ENCODE peak calls at places on chromosomes 7 and 10, in nine cellular contexts. One of them, this sample, is unnamed.

GRCh38 chr7:15459018-15459621 is 102.7 kb downstream of the AGMO start:
- DNase-seq in NCI-H1092 treated with DMSO at 0.1 percent for 48 hours: peak
- DNase-seq in neural progenitor cell: no peak
- DNase-seq in hippocampal formation: no peak
- DNase-seq in anterior cingulate cortex: no peak
- DNase-seq in GM23338: no peak
- DNase-seq in KBM-7: no peak
- DNase-seq in lower lobe of right lung: no peak
- DNase-seq in SK-N-SH: no peak
- DNase-seq in this sample: no peak

GRCh38 chr10:115844592-115844991 is 428.4 kb downstream of the GFRA1 start:
- DNase-seq in NCI-H1092 treated with DMSO at 0.1 percent for 48 hours: peak
- DNase-seq in neural progenitor cell: no peak
- DNase-seq in hippocampal formation: no peak
- DNase-seq in anterior cingulate cortex: no peak
- DNase-seq in GM23338: no peak
- DNase-seq in KBM-7: no peak
- DNase-seq in lower lobe of right lung: no peak
- DNase-seq in SK-N-SH: peak
- DNase-seq in this sample: no peak

GRCh38 chr10:3452234-3452633 is 279.7 kb upstream of the PITRM1 start:
- DNase-seq in NCI-H1092 treated with DMSO at 0.1 percent for 48 hours: no peak
- DNase-seq in neural progenitor cell: peak
- DNase-seq in hippocampal formation: no peak
- DNase-seq in anterior cingulate cortex: no peak
- DNase-seq in GM23338: peak
- DNase-seq in KBM-7: no peak
- DNase-seq in lower lobe of right lung: no peak
- DNase-seq in SK-N-SH: no peak
- DNase-seq in this sample: no peak

GRCh38 chr7:30135551-30136271 is 925 bp downstream of the MTURN start:
- DNase-seq in NCI-H1092 treated with DMSO at 0.1 percent for 48 hours: peak
- DNase-seq in neural progenitor cell: peak
- DNase-seq in hippocampal formation: no peak
- DNase-seq in anterior cingulate cortex: peak
- DNase-seq in GM23338: peak
- DNase-seq in KBM-7: peak
- DNase-seq in lower lobe of right lung: peak
- DNase-seq in SK-N-SH: peak
- DNase-seq in this sample: peak

GRCh38 chr7:154795014-154795413 is 207.9 kb downstream of the PAXIP1 start:
- DNase-seq in NCI-H1092 treated with DMSO at 0.1 percent for 48 hours: peak
- DNase-seq in neural progenitor cell: peak
- DNase-seq in hippocampal formation: no peak
- DNase-seq in anterior cingulate cortex: no peak
- DNase-seq in GM23338: no peak
- DNase-seq in KBM-7: no peak
- DNase-seq in lower lobe of right lung: no peak
- DNase-seq in SK-N-SH: no peak
- DNase-seq in this sample: no peak

GRCh38 chr10:73762915-73763314 is 18.7 kb downstream of the SEC24C start:
- DNase-seq in NCI-H1092 treated with DMSO at 0.1 percent for 48 hours: no peak
- DNase-seq in neural progenitor cell: no peak
- DNase-seq in hippocampal formation: no peak
- DNase-seq in anterior cingulate cortex: no peak
- DNase-seq in GM23338: no peak
- DNase-seq in KBM-7: no peak
- DNase-seq in lower lobe of right lung: no peak
- DNase-seq in SK-N-SH: no peak
- DNase-seq in this sample: no peak

GRCh38 chr10:6920072-6921019 is 340.3 kb upstream of the PRKCQ start:
- DNase-seq in NCI-H1092 treated with DMSO at 0.1 percent for 48 hours: peak
- DNase-seq in neural progenitor cell: peak
- DNase-seq in hippocampal formation: peak
- DNase-seq in anterior cingulate cortex: peak
- DNase-seq in GM23338: peak
- DNase-seq in KBM-7: peak
- DNase-seq in lower lobe of right lung: peak
- DNase-seq in SK-N-SH: peak
- DNase-seq in this sample: peak

GRCh38 chr7:50212016-50212325 is 92.5 kb upstream of the IKZF1 start:
- DNase-seq in NCI-H1092 treated with DMSO at 0.1 percent for 48 hours: no peak
- DNase-seq in neural progenitor cell: no peak
- DNase-seq in hippocampal formation: no peak
- DNase-seq in anterior cingulate cortex: no peak
- DNase-seq in GM23338: peak
- DNase-seq in KBM-7: no peak
- DNase-seq in lower lobe of right lung: no peak
- DNase-seq in SK-N-SH: no peak
- DNase-seq in this sample: no peak

GRCh38 chr10:67783576-67784294 is 54.3 kb downstream of the DNAJC12 start:
- DNase-seq in NCI-H1092 treated with DMSO at 0.1 percent for 48 hours: no peak
- DNase-seq in neural progenitor cell: no peak
- DNase-seq in hippocampal formation: no peak
- DNase-seq in anterior cingulate cortex: no peak
- DNase-seq in GM23338: no peak
- DNase-seq in KBM-7: no peak
- DNase-seq in lower lobe of right lung: no peak
- DNase-seq in SK-N-SH: no peak
- DNase-seq in this sample: no peak

GRCh38 chr7:45657890-45658715 is 83.9 kb downstream of the ADCY1 start:
- DNase-seq in NCI-H1092 treated with DMSO at 0.1 percent for 48 hours: no peak
- DNase-seq in neural progenitor cell: no peak
- DNase-seq in hippocampal formation: no peak
- DNase-seq in anterior cingulate cortex: no peak
- DNase-seq in GM23338: no peak
- DNase-seq in KBM-7: no peak
- DNase-seq in lower lobe of right lung: no peak
- DNase-seq in SK-N-SH: no peak
- DNase-seq in this sample: no peak

This sample was measured in dorsolateral prefrontal cortex.